ENCODE peak calls at places on chromosomes 13 and 19, in nine cellular contexts. J is lower lobe of right lung, Z is tibial nerve, M is HFF-Myc, F is transverse colon, K is brain microvascular endothelial cell, E is H7, Q is bronchial epithelial cell, V is endothelial cell of umbilical vein. Y is an unnamed sample.

GRCh38 chr19:12778020-12778904 is 2.9 kb upstream of the HOOK2 start:
- DNase-seq in Q (peak; percentile 60), E (peak; percentile 82), V (peak; percentile 73), Z (peak; percentile 63), K (peak; percentile 75), J (peak; percentile 81), F (peak; percentile 78), M (no peak), Y (no peak)

GRCh38 chr19:13281567-13282291 is 131.5 kb downstream of the IER2 start:
- DNase-seq in V (no peak), Q (no peak), M (no peak), F (no peak), E (peak; percentile 63), Z (no peak), J (no peak), K (no peak), Y (no peak)

GRCh38 chr19:6678690-6679109 is 8.7 kb upstream of the TNFSF14 start:
- DNase-seq in M (no peak), E (no peak), Q (peak; percentile 65), J (no peak), K (peak; percentile 20), V (no peak), F (no peak), Z (no peak), Y (no peak)

GRCh38 chr13:113192902-113193301 is 15.6 kb downstream of the PCID2 start:
- DNase-seq in V (no peak), Z (no peak), Q (peak; percentile 80), J (no peak), F (no peak), K (peak; percentile 26), E (no peak), M (no peak), Y (no peak)

GRCh38 chr13:42497798-42498197 is 76.2 kb upstream of the TNFSF11 start:
- DNase-seq in M (no peak), K (peak; percentile 86), E (no peak), V (peak; percentile 82), Q (peak; percentile 95), Z (no peak), F (no peak), J (no peak), Y (no peak)

GRCh38 chr13:30660796-30661195 is 43.1 kb downstream of the USPL1 start:
- DNase-seq in E (no peak), K (no peak), J (no peak), V (no peak), Q (no peak), M (no peak), Z (no peak), F (no peak), Y (no peak)

GRCh38 chr19:14459703-14460102 is 15.5 kb downstream of the PTGER1 start:
- DNase-seq in Q (no peak), M (no peak), J (no peak), F (no peak), Z (no peak), K (no peak), E (no peak), V (no peak), Y (no peak)

GRCh38 chr13:110561335-110562033 is at the start of gene RAB20:
- DNase-seq in E (peak; percentile 98), F (peak; percentile 92), K (peak; percentile 72), V (peak; percentile 67), J (peak; percentile 93), M (no peak), Q (peak; percentile 49), Z (peak; percentile 87), Y (peak; percentile 75)

GRCh38 chr19:3224346-3225325 is at the start of gene CELF5:
- DNase-seq in K (no peak), Z (no peak), F (peak; percentile 53), J (no peak), M (no peak), E (peak; percentile 99), Q (no peak), V (no peak), Y (no peak)

GRCh38 chr19:36876993-36877938 is 26.6 kb downstream of the ZNF345 start:
- DNase-seq in J (no peak), M (no peak), E (no peak), V (no peak), K (no peak), F (no peak), Z (no peak), Q (peak; percentile 0), Y (no peak)

GRCh38 chr19:51448011-51448744 is 10.1 kb downstream of the SIGLEC8 start:
- DNase-seq in E (no peak), Z (no peak), K (no peak), J (no peak), M (no peak), Q (no peak), V (no peak), F (no peak), Y (no peak)

GRCh38 chr19:16376649-16377048 is 52.0 kb downstream of the KLF2 start:
- DNase-seq in F (no peak), Z (no peak), M (no peak), V (no peak), J (no peak), K (no peak), Q (no peak), E (peak; percentile 91), Y (no peak)

GRCh38 chr13:75363371-75363770 is 118.6 kb downstream of the TBC1D4 start:
- DNase-seq in V (no peak), M (no peak), K (no peak), Q (no peak), E (no peak), J (no peak), Z (no peak), F (no peak), Y (no peak)

GRCh38 chr13:30395192-30396158 is 26.8 kb upstream of the UBE2L5 start:
- DNase-seq in V (peak; percentile 89), F (peak; percentile 96), J (peak; percentile 96), M (peak; percentile 77), E (peak; percentile 49), K (peak; percentile 88), Q (peak; percentile 94), Z (peak; percentile 98), Y (peak; percentile 96)

GRCh38 chr19:29420065-29420464 is 105.7 kb upstream of the VSTM2B start:
- DNase-seq in M (no peak), J (no peak), Q (no peak), F (no peak), K (no peak), E (no peak), Z (no peak), V (no peak), Y (no peak)

GRCh38 chr19:29420482-29421185 is 105.2 kb upstream of the VSTM2B start:
- DNase-seq in F (no peak), Z (no peak), V (no peak), M (no peak), E (no peak), K (no peak), J (no peak), Q (no peak), Y (no peak)

GRCh38 chr19:29422047-29422446 is 103.7 kb upstream of the VSTM2B start:
- DNase-seq in F (no peak), M (no peak), J (no peak), Q (no peak), K (no peak), E (no peak), Z (no peak), V (no peak), Y (no peak)

GRCh38 chr19:29422686-29423085 is 103.1 kb upstream of the VSTM2B start:
- DNase-seq in K (no peak), J (no peak), Z (no peak), M (no peak), V (no peak), F (no peak), E (no peak), Q (no peak), Y (no peak)

GRCh38 chr19:29421186-29421525 is 104.6 kb upstream of the VSTM2B start:
- DNase-seq in V (no peak), J (no peak), K (no peak), M (no peak), E (no peak), Z (no peak), Q (no peak), F (no peak), Y (no peak)
- H3K4me3 ChIP-seq in V (no peak overlapping the region), J (no peak overlapping the region), K (no peak overlapping the region), M (no peak overlapping the region), E (no peak overlapping the region), Z (no peak overlapping the region), Q (no peak overlapping the region), F (no peak overlapping the region), Y (no peak overlapping the region)

DNA sequence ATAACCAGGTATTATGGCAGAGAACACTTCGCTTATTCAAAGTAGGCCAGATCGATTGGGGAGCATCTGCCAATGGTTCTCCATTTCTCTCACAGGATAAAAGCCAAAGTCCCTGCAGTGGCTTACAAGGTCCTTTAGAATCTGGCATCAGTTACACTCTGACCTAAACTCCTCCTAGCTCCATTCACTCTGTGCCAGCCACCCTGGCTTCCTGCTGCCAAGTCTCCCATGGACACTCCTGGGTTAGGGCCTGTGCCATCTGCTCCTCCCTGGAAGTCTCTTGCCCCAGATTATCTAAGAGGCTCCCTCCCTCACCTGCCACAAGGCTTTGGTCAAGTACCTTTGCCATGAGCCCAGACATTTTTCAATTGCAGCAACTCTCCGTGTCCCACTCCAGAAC is 649.2 kb downstream of the DACH1 start:
- DNase-seq in K (no peak), F (no peak), Q (no peak), J (no peak), M (no peak), E (no peak), V (no peak), Z (no peak), Y (no peak)
- H3K4me3 ChIP-seq in K (no peak overlapping the region), F (no peak overlapping the region), Q (no peak overlapping the region), J (no peak overlapping the region), M (no peak overlapping the region), E (no peak overlapping the region), V (no peak overlapping the region), Z (no peak overlapping the region), Y (no peak overlapping the region)

DNA sequence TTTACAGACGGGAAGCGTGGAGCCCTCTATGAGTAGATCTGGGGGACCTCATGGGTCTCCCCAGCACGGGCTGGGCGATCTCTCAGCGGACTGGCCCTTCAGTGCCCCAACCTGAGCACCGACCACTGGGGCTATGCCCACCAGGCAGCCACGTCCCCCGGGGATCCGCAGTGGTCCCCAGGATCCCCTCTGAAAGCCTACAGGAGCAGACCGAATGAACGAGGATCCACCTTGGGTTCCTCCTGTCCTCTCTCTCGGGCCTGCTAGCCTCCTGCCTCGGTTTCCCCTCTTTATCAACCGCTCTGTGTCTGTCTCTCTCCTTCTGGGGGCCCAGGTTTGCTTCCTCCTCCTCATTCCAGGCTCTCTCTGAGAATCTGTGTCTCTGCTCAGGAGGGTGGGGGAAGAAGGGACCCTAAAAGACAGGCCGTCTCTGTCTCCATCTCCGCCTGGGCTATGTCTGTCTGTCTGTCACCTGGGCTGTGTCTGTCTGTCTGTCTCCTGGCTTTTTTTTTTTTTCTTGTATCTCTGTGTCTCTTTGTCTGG is 2.0 kb upstream of the MEIS3 start:
- DNase-seq in F (no peak), Z (no peak), J (no peak), V (no peak), E (no peak), M (no peak), K (no peak), Q (no peak), Y (no peak)
- H3K4me3 ChIP-seq in F (no peak overlapping the region), Z (no peak overlapping the region), J (no peak overlapping the region), V (no peak overlapping the region), E (peak overlapping the region; percentile 78), M (no peak overlapping the region), K (no peak overlapping the region), Q (no peak overlapping the region), Y (no peak overlapping the region)

DNA sequence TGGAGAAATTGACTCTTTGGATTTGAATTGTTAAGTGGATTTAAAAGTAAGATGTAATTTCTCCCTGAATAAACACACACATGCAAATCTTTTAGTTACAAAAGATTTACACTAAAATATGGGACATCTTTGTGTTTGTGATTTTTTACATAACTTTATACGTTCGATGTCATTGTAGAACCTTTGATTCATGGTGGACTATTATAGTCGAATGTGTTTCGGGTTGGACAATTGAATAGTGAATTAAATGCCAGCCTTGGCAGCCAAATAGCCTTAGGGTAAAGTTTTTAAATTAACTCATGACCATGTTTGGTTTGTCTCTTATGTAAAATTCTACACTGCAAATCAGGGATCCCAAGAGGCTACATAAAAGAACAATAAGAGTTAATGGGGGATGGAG is 1735.5 kb upstream of the SPRY2 start:
- DNase-seq in J (no peak), V (no peak), F (no peak), K (no peak), Z (no peak), E (no peak), M (no peak), Q (no peak), Y (no peak)
- H3K4me3 ChIP-seq in J (no peak overlapping the region), V (no peak overlapping the region), F (no peak overlapping the region), K (no peak overlapping the region), Z (no peak overlapping the region), E (no peak overlapping the region), M (no peak overlapping the region), Q (no peak overlapping the region), Y (no peak overlapping the region)